ENCODE peak calls at places on chromosomes 3 and 15, in ten cellular contexts. F is colonic mucosa; O is endothelial cell of umbilical vein; E is breast epithelium; X is dorsolateral prefrontal cortex; R is upper lobe of right lung; D is tibial artery; A is left ventricle myocardium inferior; M is naive thymus-derived CD4-positive, alpha-beta T cell; B is tibial nerve. S is an unnamed sample.
A peak's percentile ranks its signal among the peaks of the same experiment; 100 is the strongest.

GRCh38 chr3:169748670-169749069 is 16.2 kb downstream of the TERC start:
- DNase-seq in F (no peak), O (no peak), E (no peak), X (no peak), R (no peak), D (no peak), A (no peak), M (no peak), B (no peak), S (no peak)

GRCh38 chr3:161913786-161914389 is 417.3 kb downstream of the OTOL1 start:
- DNase-seq in F (no peak), O (no peak), E (no peak), X (no peak), R (no peak), D (no peak), A (no peak), M (no peak), B (no peak), S (no peak)

GRCh38 chr3:138479355-138479964 is 45.0 kb downstream of the ESYT3 start:
- DNase-seq in F (peak; percentile 40), O (peak; percentile 55), E (no peak), X (no peak), R (no peak), D (no peak), A (no peak), M (no peak), B (no peak), S (no peak)

GRCh38 chr3:124509884-124510283 is 220.4 kb upstream of the UMPS start:
- DNase-seq in F (no peak), O (no peak), E (no peak), X (no peak), R (no peak), D (no peak), A (no peak), M (no peak), B (no peak), S (no peak)

GRCh38 chr3:196694202-196694638 is 17.8 kb downstream of the CEP19 start:
- DNase-seq in F (no peak), O (no peak), E (no peak), X (no peak), R (no peak), D (no peak), A (no peak), M (no peak), B (no peak), S (no peak)

GRCh38 chr15:80182611-80183210 is 29.9 kb downstream of the FAH start:
- DNase-seq in F (no peak), O (peak; percentile 68), E (no peak), X (no peak), R (no peak), D (no peak), A (no peak), M (no peak), B (no peak), S (no peak)

GRCh38 chr3:106522397-106522796 is 653.6 kb upstream of the CBLB start:
- DNase-seq in F (no peak), O (no peak), E (no peak), X (no peak), R (no peak), D (no peak), A (no peak), M (no peak), B (no peak), S (no peak)

GRCh38 chr3:33954956-33955355 is 156.5 kb downstream of the PDCD6IP start:
- DNase-seq in F (no peak), O (peak; percentile 4), E (no peak), X (no peak), R (no peak), D (no peak), A (no peak), M (no peak), B (no peak), S (no peak)

GRCh38 chr3:53286727-53287412 is 31.0 kb upstream of the TKT start:
- DNase-seq in F (no peak), O (no peak), E (no peak), X (no peak), R (no peak), D (no peak), A (no peak), M (no peak), B (no peak), S (no peak)

GRCh38 chr15:29887719-29888118 is 65.5 kb upstream of the TJP1 start:
- DNase-seq in F (no peak), O (no peak), E (no peak), X (no peak), R (no peak), D (no peak), A (no peak), M (no peak), B (no peak), S (no peak)

GRCh38 chr3:197878427-197878826 is 71.6 kb upstream of the RPL35A start:
- DNase-seq in F (no peak), O (no peak), E (no peak), X (no peak), R (peak; percentile 77), D (no peak), A (no peak), M (no peak), B (no peak), S (no peak)

GRCh38 chr3:170196833-170197232 is 15.3 kb upstream of the PHC3 start:
- DNase-seq in F (no peak), O (no peak), E (no peak), X (no peak), R (no peak), D (no peak), A (no peak), M (no peak), B (no peak), S (no peak)

GRCh38 chr3:10290476-10291138 is 2.1 kb downstream of the GHRL start:
- DNase-seq in F (no peak), O (no peak), E (no peak), X (no peak), R (peak; percentile 46), D (no peak), A (no peak), M (no peak), B (no peak), S (no peak)

GRCh38 chr3:191253089-191253799 is 54.2 kb downstream of the OSTN start:
- DNase-seq in F (no peak), O (no peak), E (no peak), X (no peak), R (no peak), D (no peak), A (no peak), M (no peak), B (no peak), S (no peak)

GRCh38 chr3:4323246-4324027 is 20.3 kb downstream of the SETMAR start:
- DNase-seq in F (no peak), O (no peak), E (no peak), X (no peak), R (no peak), D (no peak), A (no peak), M (no peak), B (no peak), S (no peak)

GRCh38 chr3:183244219-183244618 is 8.8 kb upstream of the B3GNT5 start:
- DNase-seq in F (peak; percentile 56), O (peak; percentile 37), E (no peak), X (no peak), R (peak; percentile 77), D (peak; percentile 75), A (peak; percentile 38), M (no peak), B (peak; percentile 50), S (no peak)

GRCh38 chr15:40047413-40048154 is 8.6 kb upstream of the SRP14 start:
- DNase-seq in F (no peak), O (peak; percentile 70), E (no peak), X (no peak), R (peak; percentile 76), D (peak; percentile 63), A (peak; percentile 44), M (peak; percentile 29), B (no peak), S (peak; percentile 74)
- H3K27ac ChIP-seq in F (peak overlapping the region; percentile 59), O (peak overlapping the region; percentile 60), E (peak overlapping the region; percentile 83), X (peak overlapping the region; percentile 36), R (peak overlapping the region; percentile 74), D (peak overlapping the region; percentile 12), A (peak overlapping the region; percentile 68), M (peak overlapping the region; percentile 55), B (peak overlapping the region; percentile 75), S (peak overlapping the region; percentile 79)

DNA sequence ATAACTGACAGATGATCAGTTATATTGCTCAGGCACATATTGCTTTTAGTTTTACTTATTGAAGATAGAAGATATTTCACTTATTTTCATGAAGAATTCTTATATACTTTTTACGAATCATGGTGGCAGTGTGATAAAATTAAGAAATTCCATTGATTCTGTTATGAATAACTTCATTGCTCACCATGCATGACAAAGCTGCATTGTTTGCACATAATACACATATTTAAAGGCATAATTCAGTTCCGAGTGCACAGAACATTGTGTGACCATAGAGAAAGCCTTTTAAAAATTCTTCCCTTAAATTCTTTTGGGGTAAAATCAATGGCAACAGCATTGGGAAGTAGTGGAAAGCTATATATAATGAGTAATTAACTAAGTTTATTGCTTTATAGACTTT is 82.5 kb upstream of the NAALADL2 start:
- DNase-seq in F (no peak), O (no peak), E (no peak), X (no peak), R (no peak), D (no peak), A (no peak), M (no peak), B (no peak), S (no peak)
- H3K27ac ChIP-seq in F (no peak overlapping the region), O (no peak overlapping the region), E (no peak overlapping the region), X (no peak overlapping the region), R (no peak overlapping the region), D (no peak overlapping the region), A (no peak overlapping the region), M (no peak overlapping the region), B (no peak overlapping the region), S (no peak overlapping the region)

GRCh38 chr3:98568402-98568801 is 25.0 kb downstream of the CPOX start:
- DNase-seq in F (no peak), O (no peak), E (no peak), X (no peak), R (no peak), D (no peak), A (no peak), M (no peak), B (no peak), S (no peak)

GRCh38 chr3:98573231-98573728 is 20.1 kb downstream of the CPOX start:
- DNase-seq in F (no peak), O (peak; percentile 57), E (no peak), X (no peak), R (no peak), D (no peak), A (no peak), M (no peak), B (no peak), S (no peak)

GRCh38 chr3:98577178-98577895 is 16.1 kb downstream of the CPOX start:
- DNase-seq in F (no peak), O (no peak), E (no peak), X (no peak), R (no peak), D (no peak), A (no peak), M (no peak), B (no peak), S (no peak)

GRCh38 chr3:98574157-98574556 is 19.3 kb downstream of the CPOX start:
- DNase-seq in F (no peak), O (no peak), E (no peak), X (no peak), R (no peak), D (no peak), A (no peak), M (no peak), B (no peak), S (no peak)
- H3K27ac ChIP-seq in F (no peak overlapping the region), O (no peak overlapping the region), E (no peak overlapping the region), X (peak overlapping the region; percentile 78), R (no peak overlapping the region), D (no peak overlapping the region), A (no peak overlapping the region), M (no peak overlapping the region), B (no peak overlapping the region), S (no peak overlapping the region)

GRCh38 chr3:50617911-50618481 is 1.0 kb downstream of the MAPKAPK3 start:
- DNase-seq in F (no peak), O (no peak), E (no peak), X (no peak), R (peak; percentile 67), D (no peak), A (peak; percentile 73), M (peak; percentile 14), B (no peak), S (no peak)
- H3K27ac ChIP-seq in F (peak overlapping the region; percentile 93), O (no peak overlapping the region), E (peak overlapping the region; percentile 96), X (no peak overlapping the region), R (peak overlapping the region; percentile 93), D (peak overlapping the region; percentile 88), A (peak overlapping the region; percentile 98), M (peak overlapping the region; percentile 88), B (peak overlapping the region; percentile 87), S (peak overlapping the region; percentile 84)